ENCODE peak calls at places on chromosomes 2 and 18, in six cellular contexts. N is MM.1S; V is smooth muscle cell of the brain vasculature; H is small intestine; Y is H9; F is activated T-helper 1 cell treated with anti-CD3 and anti-CD28 coated beads, Interleukin-12 subunit alpha, Interleukin-12 subunit beta, Interleukin-2, Interleukin-4 antibody, amounts not matched to agents 30 ng/mL and 10 ng/mL and 1 ng/mL, durations not matched to agents 14 hours and 24 hours and 36 hours. P is an unnamed sample.

GRCh38 chr2:197167608-197168287 is 142.8 kb downstream of the ANKRD44 start:
- DNase-seq in N (no peak), V (no peak), H (no peak), Y (no peak), F (no peak), P (no peak)

GRCh38 chr2:234344041-234344440 is 152.8 kb downstream of the ARL4C start:
- DNase-seq in N (no peak), V (no peak), H (no peak), Y (no peak), F (no peak), P (no peak)

GRCh38 chr2:217794133-217794986 is 208.4 kb downstream of the TNS1 start:
- DNase-seq in N (no peak), V (no peak), H (no peak), Y (no peak), F (no peak), P (no peak)

GRCh38 chr2:74735544-74735943 is 81.5 kb downstream of the SEMA4F start:
- DNase-seq in N (no peak), V (no peak), H (no peak), Y (peak), F (no peak), P (no peak)

GRCh38 chr18:14976736-14977430 is 228.9 kb downstream of the ANKRD30B start:
- DNase-seq in N (no peak), V (no peak), H (no peak), Y (no peak), F (no peak), P (no peak)

GRCh38 chr2:3470166-3470651 is 49.1 kb downstream of the ADI1 start:
- DNase-seq in N (no peak), V (no peak), H (no peak), Y (no peak), F (no peak), P (no peak)

GRCh38 chr2:134217924-134218323 is 35.9 kb upstream of the MGAT5 start:
- DNase-seq in N (no peak), V (no peak), H (no peak), Y (no peak), F (no peak), P (peak)

GRCh38 chr2:217035967-217036366 is 176.1 kb upstream of the TNP1 start:
- DNase-seq in N (no peak), V (no peak), H (no peak), Y (no peak), F (no peak), P (no peak)

GRCh38 chr2:21317131-21317530 is 193.4 kb downstream of the TDRD15 start:
- DNase-seq in N (peak), V (no peak), H (peak), Y (peak), F (no peak), P (peak)

GRCh38 chr2:23599691-23600090 is 214.7 kb downstream of the KLHL29 start:
- DNase-seq in N (no peak), V (no peak), H (no peak), Y (no peak), F (no peak), P (no peak)

GRCh38 chr2:219003979-219004378 is 10.8 kb upstream of the CRYBA2 start:
- DNase-seq in N (no peak), V (no peak), H (no peak), Y (no peak), F (no peak), P (no peak)

GRCh38 chr2:171479154-171479814 is 43.0 kb upstream of the CYBRD1 start:
- DNase-seq in N (no peak), V (no peak), H (no peak), Y (no peak), F (no peak), P (no peak)

GRCh38 chr2:142786922-142787702 is 90.4 kb upstream of the KYNU start:
- DNase-seq in N (no peak), V (no peak), H (no peak), Y (no peak), F (no peak), P (no peak)

GRCh38 chr2:75211371-75211770 is 12.1 kb upstream of the TACR1 start:
- DNase-seq in N (no peak), V (no peak), H (no peak), Y (no peak), F (no peak), P (no peak)

GRCh38 chr2:15986068-15986560 is 45.8 kb downstream of the MYCN start:
- DNase-seq in N (no peak), V (no peak), H (peak), Y (no peak), F (no peak), P (no peak)

GRCh38 chr2:112321375-112322320 is 46.3 kb downstream of the ZC3H6 start:
- DNase-seq in N (no peak), V (peak), H (no peak), Y (no peak), F (no peak), P (no peak)

GRCh38 chr2:28419003-28419704 is 26.5 kb downstream of the FOSL2 start:
- DNase-seq in N (no peak), V (no peak), H (no peak), Y (no peak), F (no peak), P (no peak)

GRCh38 chr2:17539993-17540812 is at the start of gene VSNL1:
- DNase-seq in N (peak), V (peak), H (no peak), Y (peak), F (no peak), P (no peak)

GRCh38 chr18:63320690-63321265 is 1.2 kb upstream of the BCL2 start:
- DNase-seq in N (peak), V (no peak), H (peak), Y (peak), F (no peak), P (peak)

GRCh38 chr2:172087780-172088244 is 2.5 kb downstream of the DLX1 start:
- DNase-seq in N (no peak), V (no peak), H (no peak), Y (peak), F (no peak), P (peak)

GRCh38 chr2:188784269-188784762 is 189.9 kb upstream of the COL3A1 start:
- DNase-seq in N (no peak), V (no peak), H (no peak), Y (no peak), F (no peak), P (no peak)

GRCh38 chr2:9594361-9595063 is 36.3 kb downstream of the YWHAQ start:
- DNase-seq in N (no peak), V (no peak), H (peak), Y (no peak), F (no peak), P (no peak)

GRCh38 chr18:77108001-77108692 is 24.4 kb downstream of the MBP start:
- DNase-seq in N (peak), V (no peak), H (no peak), Y (no peak), F (no peak), P (no peak)

GRCh38 chr18:5600376-5601071 is 56.7 kb upstream of the EPB41L3 start:
- DNase-seq in N (peak), V (no peak), H (peak), Y (no peak), F (no peak), P (no peak)

GRCh38 chr2:30679416-30680088 is 127.7 kb downstream of the CAPN13 start:
- DNase-seq in N (no peak), V (no peak), H (no peak), Y (no peak), F (no peak), P (peak)